ENCODE peak calls at places on chromosomes 4 and X, in nine cellular contexts. One of them, this sample, is unnamed.
A peak's percentile ranks its signal among the peaks of the same experiment; 100 is the strongest.

GRCh38 chr4:26032572-26033320 is 118.7 kb downstream of the SMIM20 start:
- DNase-seq in stimulated activated CD4-positive, alpha-beta T cell treated with anti-CD3 and anti-CD28 coated beads, Interleukin-4, amount 100 ng/mL, for 1 hour: no peak
- DNase-seq in NCI-H460: no peak
- DNase-seq in activated naive CD4-positive, alpha-beta T cell: no peak
- DNase-seq in cardiac fibroblast: peak; percentile 93
- DNase-seq in left colon: no peak
- DNase-seq in stimulated activated CD8-positive, alpha-beta memory T cell treated with anti-CD3 and anti-CD28 coated beads, Interleukin-4, amount 100 ng/mL, for 4 hours: no peak
- DNase-seq in GM20000: no peak
- DNase-seq in ELF-1: no peak
- DNase-seq in this sample: no peak

GRCh38 chr4:128571747-128572146 is 237.8 kb upstream of the JADE1 start:
- DNase-seq in stimulated activated CD4-positive, alpha-beta T cell treated with anti-CD3 and anti-CD28 coated beads, Interleukin-4, amount 100 ng/mL, for 1 hour: no peak
- DNase-seq in NCI-H460: peak; percentile 38
- DNase-seq in activated naive CD4-positive, alpha-beta T cell: no peak
- DNase-seq in cardiac fibroblast: peak; percentile 97
- DNase-seq in left colon: no peak
- DNase-seq in stimulated activated CD8-positive, alpha-beta memory T cell treated with anti-CD3 and anti-CD28 coated beads, Interleukin-4, amount 100 ng/mL, for 4 hours: no peak
- DNase-seq in GM20000: no peak
- DNase-seq in ELF-1: no peak
- DNase-seq in this sample: no peak

GRCh38 chrX:19879181-19879580 is 8.2 kb downstream of the SH3KBP1 start:
- DNase-seq in stimulated activated CD4-positive, alpha-beta T cell treated with anti-CD3 and anti-CD28 coated beads, Interleukin-4, amount 100 ng/mL, for 1 hour: no peak
- DNase-seq in NCI-H460: no peak
- DNase-seq in activated naive CD4-positive, alpha-beta T cell: no peak
- DNase-seq in cardiac fibroblast: no peak
- DNase-seq in left colon: no peak
- DNase-seq in stimulated activated CD8-positive, alpha-beta memory T cell treated with anti-CD3 and anti-CD28 coated beads, Interleukin-4, amount 100 ng/mL, for 4 hours: no peak
- DNase-seq in GM20000: no peak
- DNase-seq in ELF-1: no peak
- DNase-seq in this sample: no peak

GRCh38 chr4:144384428-144384827 is 243.9 kb upstream of the GYPA start:
- DNase-seq in stimulated activated CD4-positive, alpha-beta T cell treated with anti-CD3 and anti-CD28 coated beads, Interleukin-4, amount 100 ng/mL, for 1 hour: no peak
- DNase-seq in NCI-H460: no peak
- DNase-seq in activated naive CD4-positive, alpha-beta T cell: no peak
- DNase-seq in cardiac fibroblast: no peak
- DNase-seq in left colon: no peak
- DNase-seq in stimulated activated CD8-positive, alpha-beta memory T cell treated with anti-CD3 and anti-CD28 coated beads, Interleukin-4, amount 100 ng/mL, for 4 hours: no peak
- DNase-seq in GM20000: no peak
- DNase-seq in ELF-1: no peak
- DNase-seq in this sample: no peak

GRCh38 chrX:15447985-15448639 is 45.0 kb downstream of the PIR start:
- DNase-seq in stimulated activated CD4-positive, alpha-beta T cell treated with anti-CD3 and anti-CD28 coated beads, Interleukin-4, amount 100 ng/mL, for 1 hour: no peak
- DNase-seq in NCI-H460: no peak
- DNase-seq in activated naive CD4-positive, alpha-beta T cell: no peak
- DNase-seq in cardiac fibroblast: peak; percentile 30
- DNase-seq in left colon: no peak
- DNase-seq in stimulated activated CD8-positive, alpha-beta memory T cell treated with anti-CD3 and anti-CD28 coated beads, Interleukin-4, amount 100 ng/mL, for 4 hours: no peak
- DNase-seq in GM20000: no peak
- DNase-seq in ELF-1: peak; percentile 50
- DNase-seq in this sample: no peak

GRCh38 chrX:153724252-153725038 is at the start of the genes ABCD1 and BCAP31:
- DNase-seq in stimulated activated CD4-positive, alpha-beta T cell treated with anti-CD3 and anti-CD28 coated beads, Interleukin-4, amount 100 ng/mL, for 1 hour: peak; percentile 87
- DNase-seq in NCI-H460: peak; percentile 90
- DNase-seq in activated naive CD4-positive, alpha-beta T cell: peak; percentile 91
- DNase-seq in cardiac fibroblast: peak; percentile 83
- DNase-seq in left colon: peak; percentile 88
- DNase-seq in stimulated activated CD8-positive, alpha-beta memory T cell treated with anti-CD3 and anti-CD28 coated beads, Interleukin-4, amount 100 ng/mL, for 4 hours: peak; percentile 77
- DNase-seq in GM20000: peak; percentile 97
- DNase-seq in ELF-1: peak; percentile 96
- DNase-seq in this sample: peak; percentile 91

GRCh38 chr4:24226018-24226417 is 336.2 kb upstream of the PPARGC1A start:
- DNase-seq in stimulated activated CD4-positive, alpha-beta T cell treated with anti-CD3 and anti-CD28 coated beads, Interleukin-4, amount 100 ng/mL, for 1 hour: no peak
- DNase-seq in NCI-H460: no peak
- DNase-seq in activated naive CD4-positive, alpha-beta T cell: no peak
- DNase-seq in cardiac fibroblast: peak; percentile 41
- DNase-seq in left colon: no peak
- DNase-seq in stimulated activated CD8-positive, alpha-beta memory T cell treated with anti-CD3 and anti-CD28 coated beads, Interleukin-4, amount 100 ng/mL, for 4 hours: no peak
- DNase-seq in GM20000: no peak
- DNase-seq in ELF-1: no peak
- DNase-seq in this sample: no peak

GRCh38 chr4:168773388-168774195 is 236.5 kb downstream of the CBR4 start:
- DNase-seq in stimulated activated CD4-positive, alpha-beta T cell treated with anti-CD3 and anti-CD28 coated beads, Interleukin-4, amount 100 ng/mL, for 1 hour: no peak
- DNase-seq in NCI-H460: no peak
- DNase-seq in activated naive CD4-positive, alpha-beta T cell: no peak
- DNase-seq in cardiac fibroblast: no peak
- DNase-seq in left colon: peak; percentile 78
- DNase-seq in stimulated activated CD8-positive, alpha-beta memory T cell treated with anti-CD3 and anti-CD28 coated beads, Interleukin-4, amount 100 ng/mL, for 4 hours: no peak
- DNase-seq in GM20000: no peak
- DNase-seq in ELF-1: no peak
- DNase-seq in this sample: no peak

GRCh38 chrX:24166078-24166477 is 16.5 kb downstream of the ZFX start:
- DNase-seq in stimulated activated CD4-positive, alpha-beta T cell treated with anti-CD3 and anti-CD28 coated beads, Interleukin-4, amount 100 ng/mL, for 1 hour: no peak
- DNase-seq in NCI-H460: no peak
- DNase-seq in activated naive CD4-positive, alpha-beta T cell: no peak
- DNase-seq in cardiac fibroblast: no peak
- DNase-seq in left colon: no peak
- DNase-seq in stimulated activated CD8-positive, alpha-beta memory T cell treated with anti-CD3 and anti-CD28 coated beads, Interleukin-4, amount 100 ng/mL, for 4 hours: no peak
- DNase-seq in GM20000: no peak
- DNase-seq in ELF-1: no peak
- DNase-seq in this sample: no peak

GRCh38 chr4:176222149-176222548 is 26.8 kb upstream of the SPATA4 start:
- DNase-seq in stimulated activated CD4-positive, alpha-beta T cell treated with anti-CD3 and anti-CD28 coated beads, Interleukin-4, amount 100 ng/mL, for 1 hour: no peak
- DNase-seq in NCI-H460: no peak
- DNase-seq in activated naive CD4-positive, alpha-beta T cell: no peak
- DNase-seq in cardiac fibroblast: no peak
- DNase-seq in left colon: no peak
- DNase-seq in stimulated activated CD8-positive, alpha-beta memory T cell treated with anti-CD3 and anti-CD28 coated beads, Interleukin-4, amount 100 ng/mL, for 4 hours: no peak
- DNase-seq in GM20000: no peak
- DNase-seq in ELF-1: no peak
- DNase-seq in this sample: no peak

GRCh38 chr4:64584981-64585557 is 175.8 kb upstream of the TECRL start:
- DNase-seq in stimulated activated CD4-positive, alpha-beta T cell treated with anti-CD3 and anti-CD28 coated beads, Interleukin-4, amount 100 ng/mL, for 1 hour: no peak
- DNase-seq in NCI-H460: peak; percentile 26
- DNase-seq in activated naive CD4-positive, alpha-beta T cell: no peak
- DNase-seq in cardiac fibroblast: peak; percentile 54
- DNase-seq in left colon: no peak
- DNase-seq in stimulated activated CD8-positive, alpha-beta memory T cell treated with anti-CD3 and anti-CD28 coated beads, Interleukin-4, amount 100 ng/mL, for 4 hours: no peak
- DNase-seq in GM20000: peak; percentile 18
- DNase-seq in ELF-1: no peak
- DNase-seq in this sample: no peak

GRCh38 chr4:188423039-188423438 is 283.8 kb downstream of the TRIML1 start:
- DNase-seq in stimulated activated CD4-positive, alpha-beta T cell treated with anti-CD3 and anti-CD28 coated beads, Interleukin-4, amount 100 ng/mL, for 1 hour: no peak
- DNase-seq in NCI-H460: no peak
- DNase-seq in activated naive CD4-positive, alpha-beta T cell: no peak
- DNase-seq in cardiac fibroblast: no peak
- DNase-seq in left colon: no peak
- DNase-seq in stimulated activated CD8-positive, alpha-beta memory T cell treated with anti-CD3 and anti-CD28 coated beads, Interleukin-4, amount 100 ng/mL, for 4 hours: no peak
- DNase-seq in GM20000: no peak
- DNase-seq in ELF-1: no peak
- DNase-seq in this sample: no peak

GRCh38 chrX:154458116-154458953 is at the start of gene PLXNA3:
- DNase-seq in stimulated activated CD4-positive, alpha-beta T cell treated with anti-CD3 and anti-CD28 coated beads, Interleukin-4, amount 100 ng/mL, for 1 hour: peak; percentile 67
- DNase-seq in NCI-H460: no peak
- DNase-seq in activated naive CD4-positive, alpha-beta T cell: peak; percentile 68
- DNase-seq in cardiac fibroblast: no peak
- DNase-seq in left colon: no peak
- DNase-seq in stimulated activated CD8-positive, alpha-beta memory T cell treated with anti-CD3 and anti-CD28 coated beads, Interleukin-4, amount 100 ng/mL, for 4 hours: peak; percentile 28
- DNase-seq in GM20000: peak; percentile 91
- DNase-seq in ELF-1: no peak
- DNase-seq in this sample: no peak

GRCh38 chr4:105923507-105924238 is 28.4 kb downstream of the NPNT start:
- DNase-seq in stimulated activated CD4-positive, alpha-beta T cell treated with anti-CD3 and anti-CD28 coated beads, Interleukin-4, amount 100 ng/mL, for 1 hour: no peak
- DNase-seq in NCI-H460: no peak
- DNase-seq in activated naive CD4-positive, alpha-beta T cell: no peak
- DNase-seq in cardiac fibroblast: peak; percentile 3
- DNase-seq in left colon: no peak
- DNase-seq in stimulated activated CD8-positive, alpha-beta memory T cell treated with anti-CD3 and anti-CD28 coated beads, Interleukin-4, amount 100 ng/mL, for 4 hours: no peak
- DNase-seq in GM20000: no peak
- DNase-seq in ELF-1: peak; percentile 27
- DNase-seq in this sample: no peak

GRCh38 chr4:182449186-182449880 is 206.1 kb downstream of the TENM3 start:
- DNase-seq in stimulated activated CD4-positive, alpha-beta T cell treated with anti-CD3 and anti-CD28 coated beads, Interleukin-4, amount 100 ng/mL, for 1 hour: no peak
- DNase-seq in NCI-H460: no peak
- DNase-seq in activated naive CD4-positive, alpha-beta T cell: no peak
- DNase-seq in cardiac fibroblast: peak; percentile 28
- DNase-seq in left colon: no peak
- DNase-seq in stimulated activated CD8-positive, alpha-beta memory T cell treated with anti-CD3 and anti-CD28 coated beads, Interleukin-4, amount 100 ng/mL, for 4 hours: no peak
- DNase-seq in GM20000: peak; percentile 23
- DNase-seq in ELF-1: peak; percentile 81
- DNase-seq in this sample: no peak